ENCODE peak calls at places on chromosome 7, in five cellular contexts. L is testis; K is activated CD4-positive, alpha-beta T cell treated with anti-CD3 and anti-CD28 coated beads, Interleukin-2, amount 50 U/mL, for 4 hours; G is CD8-positive, alpha-beta memory T cell; M is activated T-cell treated with anti-CD3 and anti-CD28 coated beads, Interleukin-2, amount 50 U/mL, for 4 hours. H is an unnamed sample.
A peak's percentile ranks its signal among the peaks of the same experiment; 100 is the strongest.

GRCh38 chr7:38306914-38307313 is 33.5 kb upstream of the TARP start:
- DNase-seq in L (no peak), K (no peak), G (peak; percentile 70), M (no peak), H (peak; percentile 20)

GRCh38 chr7:82726038-82726800 is 282.6 kb upstream of the CACNA2D1 start:
- DNase-seq in L (peak; percentile 31), K (no peak), G (no peak), M (no peak), H (no peak)

GRCh38 chr7:24717694-24718320 is 39.5 kb downstream of the GSDME start:
- DNase-seq in L (no peak), K (no peak), G (no peak), M (no peak), H (no peak)

GRCh38 chr7:98211221-98211675 is at the start of gene BHLHA15:
- DNase-seq in L (no peak), K (no peak), G (no peak), M (no peak), H (no peak)

GRCh38 chr7:143341842-143342241 is 20.7 kb downstream of the FAM131B start:
- DNase-seq in L (no peak), K (no peak), G (no peak), M (no peak), H (no peak)

GRCh38 chr7:28700084-28700483 is 258.0 kb downstream of the TRIL start:
- DNase-seq in L (no peak), K (no peak), G (no peak), M (no peak), H (no peak)

GRCh38 chr7:138979988-138980574 is 1.1 kb downstream of the KIAA1549 start:
- DNase-seq in L (no peak), K (no peak), G (no peak), M (no peak), H (no peak)

GRCh38 chr7:131302876-131303707 is 24.6 kb upstream of the MKLN1 start:
- DNase-seq in L (peak; percentile 69), K (peak; percentile 8), G (no peak), M (peak; percentile 20), H (peak; percentile 6)

GRCh38 chr7:86929293-86930109 is 130.0 kb downstream of the ELAPOR2 start:
- DNase-seq in L (no peak), K (no peak), G (no peak), M (no peak), H (no peak)

GRCh38 chr7:151007469-151007898 is 16.7 kb downstream of the NOS3 start:
- DNase-seq in L (no peak), K (no peak), G (no peak), M (no peak), H (no peak)

GRCh38 chr7:69757990-69758430 is 159.7 kb downstream of the AUTS2 start:
- DNase-seq in L (no peak), K (no peak), G (no peak), M (no peak), H (no peak)